ENCODE peak calls at places on chromosomes 13 and 19, in ten cellular contexts. J is adipocyte; M is head of caudate nucleus; H is ecto neural progenitor cell; X is activated CD4-positive, alpha-beta T cell treated with anti-CD3 and anti-CD28 coated beads, Interleukin-2, amount 50 U/mL, for 48 hours; Z is AG04450; V is GM18507; K is stimulated activated CD4-positive, alpha-beta T cell treated with anti-CD3 and anti-CD28 coated beads, Interleukin-15, amount 100 ng/mL, for 1 hour; T is Karpas-422; S is astrocyte of the spinal cord. A is an unnamed sample.

GRCh38 chr13:42223681-42224080 is 48.3 kb upstream of the AKAP11 start:
- DNase-seq in J (no peak), M (no peak), H (no peak), X (no peak), Z (no peak), V (no peak), K (no peak), T (no peak), S (no peak), A (no peak)

GRCh38 chr19:34269968-34270621 is 15.7 kb downstream of the GARRE1 start:
- DNase-seq in J (peak), M (peak), H (no peak), X (peak), Z (no peak), V (peak), K (peak), T (peak), S (peak), A (peak)

GRCh38 chr13:18949970-18950369 is 231.7 kb downstream of the TUBA3C start:
- DNase-seq in J (no peak), M (no peak), H (no peak), X (no peak), Z (no peak), V (no peak), K (no peak), T (no peak), S (no peak), A (no peak)

GRCh38 chr19:48724796-48725753 is 5.5 kb upstream of the MAMSTR start:
- DNase-seq in J (peak), M (no peak), H (no peak), X (peak), Z (peak), V (no peak), K (no peak), T (peak), S (peak), A (no peak)

GRCh38 chr13:30493670-30494381 is 28.1 kb upstream of the HMGB1 start:
- DNase-seq in J (no peak), M (no peak), H (no peak), X (no peak), Z (no peak), V (no peak), K (no peak), T (no peak), S (no peak), A (no peak)

GRCh38 chr19:54804571-54804970 is 1.2 kb downstream of the KIR2DL4 start:
- DNase-seq in J (no peak), M (no peak), H (no peak), X (no peak), Z (no peak), V (no peak), K (no peak), T (no peak), S (no peak), A (no peak)

GRCh38 chr13:43988302-43988701 is 108.6 kb downstream of the LACC1 start:
- DNase-seq in J (peak), M (no peak), H (no peak), X (no peak), Z (no peak), V (no peak), K (no peak), T (no peak), S (no peak), A (no peak)

GRCh38 chr19:58108546-58108817 is 10.5 kb upstream of the ZSCAN18 start:
- DNase-seq in J (no peak), M (no peak), H (no peak), X (no peak), Z (no peak), V (no peak), K (no peak), T (no peak), S (no peak), A (no peak)

GRCh38 chr13:95968906-95969305 is 84.3 kb downstream of the UGGT2 start:
- DNase-seq in J (no peak), M (no peak), H (no peak), X (no peak), Z (no peak), V (no peak), K (no peak), T (no peak), S (no peak), A (no peak)

GRCh38 chr13:79442221-79442620 is 36.2 kb upstream of the RBM26 start:
- DNase-seq in J (no peak), M (no peak), H (no peak), X (no peak), Z (no peak), V (no peak), K (no peak), T (no peak), S (no peak), A (no peak)

GRCh38 chr19:13461536-13461935 is 44.7 kb downstream of the CACNA1A start:
- DNase-seq in J (no peak), M (peak), H (no peak), X (no peak), Z (no peak), V (no peak), K (no peak), T (no peak), S (no peak), A (no peak)